ENCODE peak calls at places on chromosome 12, in nine cellular contexts. One of them, this sample, is unnamed.

GRCh38 chr12:94793191-94793595 is 142.8 kb upstream of the TMCC3 start:
- DNase-seq in A549: no peak
- DNase-seq in suprapubic skin: no peak
- DNase-seq in stomach: no peak
- DNase-seq in sigmoid colon: no peak
- DNase-seq in transverse colon: no peak
- DNase-seq in ovary: no peak
- DNase-seq in HepG2: no peak
- DNase-seq in GM12878: no peak
- DNase-seq in this sample: no peak

GRCh38 chr12:53268637-53269562 is 801 bp downstream of the ESPL1 start:
- DNase-seq in A549: no peak
- DNase-seq in suprapubic skin: no peak
- DNase-seq in stomach: no peak
- DNase-seq in sigmoid colon: no peak
- DNase-seq in transverse colon: no peak
- DNase-seq in ovary: no peak
- DNase-seq in HepG2: no peak
- DNase-seq in GM12878: no peak
- DNase-seq in this sample: no peak

GRCh38 chr12:87952850-87953249 is 76.4 kb downstream of the C12orf50 start:
- DNase-seq in A549: no peak
- DNase-seq in suprapubic skin: no peak
- DNase-seq in stomach: no peak
- DNase-seq in sigmoid colon: no peak
- DNase-seq in transverse colon: no peak
- DNase-seq in ovary: no peak
- DNase-seq in HepG2: no peak
- DNase-seq in GM12878: no peak
- DNase-seq in this sample: no peak

GRCh38 chr12:65891987-65892481 is 67.8 kb downstream of the HMGA2 start:
- DNase-seq in A549: peak; percentile 72
- DNase-seq in suprapubic skin: peak; percentile 90
- DNase-seq in stomach: peak; percentile 55
- DNase-seq in sigmoid colon: peak; percentile 94
- DNase-seq in transverse colon: peak; percentile 55
- DNase-seq in ovary: peak; percentile 71
- DNase-seq in HepG2: no peak
- DNase-seq in GM12878: no peak
- DNase-seq in this sample: no peak

GRCh38 chr12:65765436-65765813 is 58.9 kb upstream of the HMGA2 start:
- DNase-seq in A549: no peak
- DNase-seq in suprapubic skin: no peak
- DNase-seq in stomach: no peak
- DNase-seq in sigmoid colon: no peak
- DNase-seq in transverse colon: no peak
- DNase-seq in ovary: no peak
- DNase-seq in HepG2: no peak
- DNase-seq in GM12878: no peak
- DNase-seq in this sample: no peak

GRCh38 chr12:10235761-10236631 is 23.3 kb downstream of the GABARAPL1 start:
- DNase-seq in A549: peak; percentile 56
- DNase-seq in suprapubic skin: no peak
- DNase-seq in stomach: peak; percentile 31
- DNase-seq in sigmoid colon: no peak
- DNase-seq in transverse colon: no peak
- DNase-seq in ovary: peak; percentile 34
- DNase-seq in HepG2: peak; percentile 17
- DNase-seq in GM12878: no peak
- DNase-seq in this sample: no peak

GRCh38 chr12:118397693-118398440 is 21.5 kb downstream of the SUDS3 start:
- DNase-seq in A549: no peak
- DNase-seq in suprapubic skin: no peak
- DNase-seq in stomach: no peak
- DNase-seq in sigmoid colon: no peak
- DNase-seq in transverse colon: no peak
- DNase-seq in ovary: no peak
- DNase-seq in HepG2: no peak
- DNase-seq in GM12878: no peak
- DNase-seq in this sample: no peak

GRCh38 chr12:14213542-14213941 is 151.9 kb upstream of the ATF7IP start:
- DNase-seq in A549: no peak
- DNase-seq in suprapubic skin: no peak
- DNase-seq in stomach: no peak
- DNase-seq in sigmoid colon: no peak
- DNase-seq in transverse colon: no peak
- DNase-seq in ovary: no peak
- DNase-seq in HepG2: no peak
- DNase-seq in GM12878: no peak
- DNase-seq in this sample: no peak

GRCh38 chr12:116996648-116997047 is 85.9 kb downstream of the FBXW8 start:
- DNase-seq in A549: no peak
- DNase-seq in suprapubic skin: no peak
- DNase-seq in stomach: no peak
- DNase-seq in sigmoid colon: no peak
- DNase-seq in transverse colon: no peak
- DNase-seq in ovary: no peak
- DNase-seq in HepG2: no peak
- DNase-seq in GM12878: no peak
- DNase-seq in this sample: no peak

GRCh38 chr12:11545438-11546330 is 103.8 kb upstream of the ETV6 start:
- DNase-seq in A549: no peak
- DNase-seq in suprapubic skin: no peak
- DNase-seq in stomach: no peak
- DNase-seq in sigmoid colon: no peak
- DNase-seq in transverse colon: no peak
- DNase-seq in ovary: no peak
- DNase-seq in HepG2: no peak
- DNase-seq in GM12878: peak; percentile 78
- DNase-seq in this sample: no peak

GRCh38 chr12:93297032-93297431 is 80.7 kb upstream of the NUDT4 start:
- DNase-seq in A549: no peak
- DNase-seq in suprapubic skin: no peak
- DNase-seq in stomach: no peak
- DNase-seq in sigmoid colon: no peak
- DNase-seq in transverse colon: no peak
- DNase-seq in ovary: no peak
- DNase-seq in HepG2: no peak
- DNase-seq in GM12878: peak; percentile 75
- DNase-seq in this sample: no peak

GRCh38 chr12:48716168-48716492 is 377 bp downstream of the CCNT1 start:
- DNase-seq in A549: no peak
- DNase-seq in suprapubic skin: no peak
- DNase-seq in stomach: no peak
- DNase-seq in sigmoid colon: no peak
- DNase-seq in transverse colon: no peak
- DNase-seq in ovary: no peak
- DNase-seq in HepG2: no peak
- DNase-seq in GM12878: no peak
- DNase-seq in this sample: peak; percentile 39

GRCh38 chr12:65534105-65534841 is 255.8 kb downstream of the MSRB3 start:
- DNase-seq in A549: no peak
- DNase-seq in suprapubic skin: no peak
- DNase-seq in stomach: no peak
- DNase-seq in sigmoid colon: no peak
- DNase-seq in transverse colon: no peak
- DNase-seq in ovary: no peak
- DNase-seq in HepG2: no peak
- DNase-seq in GM12878: no peak
- DNase-seq in this sample: no peak

GRCh38 chr12:32217354-32218310 is 111.0 kb downstream of the BICD1 start:
- DNase-seq in A549: peak; percentile 25
- DNase-seq in suprapubic skin: no peak
- DNase-seq in stomach: no peak
- DNase-seq in sigmoid colon: no peak
- DNase-seq in transverse colon: peak; percentile 8
- DNase-seq in ovary: no peak
- DNase-seq in HepG2: no peak
- DNase-seq in GM12878: no peak
- DNase-seq in this sample: no peak

GRCh38 chr12:66132408-66132807 is 1.9 kb upstream of the LLPH start:
- DNase-seq in A549: peak; percentile 61
- DNase-seq in suprapubic skin: no peak
- DNase-seq in stomach: no peak
- DNase-seq in sigmoid colon: no peak
- DNase-seq in transverse colon: no peak
- DNase-seq in ovary: no peak
- DNase-seq in HepG2: peak; percentile 33
- DNase-seq in GM12878: no peak
- DNase-seq in this sample: no peak

GRCh38 chr12:45833401-45833800 is 103.9 kb downstream of the ARID2 start:
- DNase-seq in A549: no peak
- DNase-seq in suprapubic skin: no peak
- DNase-seq in stomach: no peak
- DNase-seq in sigmoid colon: no peak
- DNase-seq in transverse colon: no peak
- DNase-seq in ovary: no peak
- DNase-seq in HepG2: peak; percentile 12
- DNase-seq in GM12878: no peak
- DNase-seq in this sample: no peak
- TF ChIP-seq EP300 in A549: no peak
- TF ChIP-seq EP300 in suprapubic skin: no peak
- TF ChIP-seq EP300 in stomach: no peak
- TF ChIP-seq EP300 in sigmoid colon: no peak
- TF ChIP-seq EP300 in transverse colon: no peak
- TF ChIP-seq EP300 in ovary: no peak
- TF ChIP-seq EP300 in HepG2: no peak
- TF ChIP-seq EP300 in GM12878: no peak
- TF ChIP-seq EP300 in this sample: no peak

GRCh38 chr12:6838854-6839253 is 1.9 kb upstream of the GNB3 start:
- DNase-seq in A549: no peak
- DNase-seq in suprapubic skin: no peak
- DNase-seq in stomach: no peak
- DNase-seq in sigmoid colon: no peak
- DNase-seq in transverse colon: no peak
- DNase-seq in ovary: no peak
- DNase-seq in HepG2: no peak
- DNase-seq in GM12878: no peak
- DNase-seq in this sample: peak; percentile 69
- TF ChIP-seq EP300 in A549: no peak
- TF ChIP-seq EP300 in suprapubic skin: no peak
- TF ChIP-seq EP300 in stomach: no peak
- TF ChIP-seq EP300 in sigmoid colon: no peak
- TF ChIP-seq EP300 in transverse colon: no peak
- TF ChIP-seq EP300 in ovary: no peak
- TF ChIP-seq EP300 in HepG2: no peak
- TF ChIP-seq EP300 in GM12878: no peak
- TF ChIP-seq EP300 in this sample: no peak

DNA sequence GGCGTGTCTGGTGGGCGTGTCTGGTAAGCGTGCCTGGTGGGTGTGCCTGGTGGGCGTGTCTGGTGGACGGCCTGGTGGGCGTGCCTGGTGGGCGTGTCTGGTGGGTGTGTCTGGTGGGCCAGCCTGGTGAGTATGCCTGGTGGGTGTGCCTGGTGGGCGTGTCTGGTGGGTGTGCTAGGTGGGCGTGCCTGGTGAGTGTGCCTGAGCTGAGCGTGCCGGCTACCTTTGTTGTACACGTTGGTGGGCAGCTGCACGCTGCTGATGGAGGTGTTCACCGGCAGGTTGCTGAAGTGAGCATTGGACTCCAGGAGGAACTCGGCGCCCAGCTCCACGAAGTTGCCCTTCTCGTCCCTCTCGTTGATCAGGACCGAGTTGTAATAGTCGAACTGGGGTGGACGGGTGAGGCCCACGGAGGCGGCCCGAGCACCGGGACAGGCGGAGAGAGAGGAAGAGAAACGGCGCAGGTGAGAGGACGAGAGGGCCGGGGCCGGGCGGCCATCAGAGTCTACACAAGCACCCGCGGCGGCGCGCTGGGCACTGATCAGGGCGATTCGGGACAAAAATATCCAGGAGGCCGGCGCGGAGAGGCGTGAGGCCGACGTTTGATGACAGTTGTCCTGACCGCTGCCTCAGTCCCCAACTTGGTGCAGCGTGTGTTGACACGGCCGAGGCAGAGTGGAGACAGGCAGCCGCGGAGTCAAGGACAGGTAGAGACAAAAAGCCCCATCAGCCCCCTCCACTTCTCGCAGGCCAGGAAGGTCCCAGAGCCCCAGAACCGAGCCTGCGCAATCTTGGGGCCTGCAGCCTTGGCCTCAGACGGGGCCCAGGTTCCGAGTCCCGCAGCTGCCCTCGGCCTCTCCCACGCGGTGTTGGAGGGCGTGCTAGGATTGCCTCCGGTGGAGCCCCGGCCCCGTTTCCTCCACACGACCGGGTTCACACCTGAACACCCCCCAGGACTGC is 10.5 kb downstream of the CACNA2D4 start:
- DNase-seq in A549: peak; percentile 63
- DNase-seq in suprapubic skin: peak; percentile 78
- DNase-seq in stomach: peak; percentile 26
- DNase-seq in sigmoid colon: no peak
- DNase-seq in transverse colon: peak; percentile 49
- DNase-seq in ovary: no peak
- DNase-seq in HepG2: no peak
- DNase-seq in GM12878: no peak
- DNase-seq in this sample: peak; percentile 86
- TF ChIP-seq EP300 in A549: no peak
- TF ChIP-seq EP300 in suprapubic skin: no peak
- TF ChIP-seq EP300 in stomach: no peak
- TF ChIP-seq EP300 in sigmoid colon: no peak
- TF ChIP-seq EP300 in transverse colon: no peak
- TF ChIP-seq EP300 in ovary: no peak
- TF ChIP-seq EP300 in HepG2: no peak
- TF ChIP-seq EP300 in GM12878: no peak
- TF ChIP-seq EP300 in this sample: no peak

GRCh38 chr12:105167346-105167745 is 59.8 kb downstream of the WASHC4 start:
- DNase-seq in A549: no peak
- DNase-seq in suprapubic skin: no peak
- DNase-seq in stomach: no peak
- DNase-seq in sigmoid colon: no peak
- DNase-seq in transverse colon: no peak
- DNase-seq in ovary: no peak
- DNase-seq in HepG2: no peak
- DNase-seq in GM12878: no peak
- DNase-seq in this sample: no peak
- TF ChIP-seq EP300 in A549: no peak
- TF ChIP-seq EP300 in suprapubic skin: no peak
- TF ChIP-seq EP300 in stomach: no peak
- TF ChIP-seq EP300 in sigmoid colon: no peak
- TF ChIP-seq EP300 in transverse colon: no peak
- TF ChIP-seq EP300 in ovary: no peak
- TF ChIP-seq EP300 in HepG2: no peak
- TF ChIP-seq EP300 in GM12878: no peak
- TF ChIP-seq EP300 in this sample: no peak

DNA sequence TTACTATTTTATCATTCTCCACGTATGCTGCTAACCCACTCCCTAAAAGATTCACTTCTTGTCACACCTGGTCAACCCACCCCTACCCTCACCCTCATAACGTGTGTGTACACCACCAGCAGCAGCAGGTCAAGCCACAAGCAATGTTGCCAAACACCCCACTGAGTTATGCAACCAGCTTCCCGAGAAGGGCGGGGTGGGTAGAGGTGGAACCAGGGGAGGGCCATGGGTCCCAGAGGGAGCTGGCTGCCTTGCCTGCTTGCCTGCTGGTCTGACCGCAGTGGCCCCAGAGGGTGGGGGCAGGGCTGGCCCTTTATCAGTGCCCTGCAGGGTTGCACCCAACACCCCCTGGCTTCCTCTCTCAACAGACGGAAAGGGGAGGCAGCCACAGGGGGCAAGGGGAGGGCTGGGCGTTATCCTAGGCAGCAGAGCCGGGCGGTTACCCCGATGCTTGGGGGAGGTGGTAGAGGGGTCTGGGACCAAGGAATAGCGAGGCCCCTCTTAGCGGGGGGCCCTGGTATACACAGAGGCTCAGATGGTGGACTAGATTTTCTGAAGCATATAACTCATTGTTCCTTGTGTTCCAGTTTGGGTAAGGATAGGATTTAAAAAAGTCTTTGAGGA is 3.5 kb upstream of the NFE2 start:
- DNase-seq in A549: peak; percentile 58
- DNase-seq in suprapubic skin: peak; percentile 87
- DNase-seq in stomach: peak; percentile 88
- DNase-seq in sigmoid colon: peak; percentile 71
- DNase-seq in transverse colon: peak; percentile 69
- DNase-seq in ovary: no peak
- DNase-seq in HepG2: peak; percentile 85
- DNase-seq in GM12878: no peak
- DNase-seq in this sample: peak; percentile 98
- TF ChIP-seq EP300 in A549: no peak
- TF ChIP-seq EP300 in suprapubic skin: no peak
- TF ChIP-seq EP300 in stomach: no peak
- TF ChIP-seq EP300 in sigmoid colon: no peak
- TF ChIP-seq EP300 in transverse colon: no peak
- TF ChIP-seq EP300 in ovary: no peak
- TF ChIP-seq EP300 in HepG2: peak; percentile 21
- TF ChIP-seq EP300 in GM12878: no peak
- TF ChIP-seq EP300 in this sample: no peak

This sample was measured in upper lobe of left lung.